ENCODE peak calls at places on chromosomes 4 and X, in eight cellular contexts. X, P, N, T, G, C, M and E are unnamed samples. For H3K4me1, the result is how much of the 10 kb centered on the place peaks cover.

GRCh38 chrX:68498044-68498507 is 775 bp upstream of the YIPF6 start:
- DNase-seq in X (no peak), P (no peak), N (no peak), T (peak), G (no peak), C (peak), M (no peak), E (no peak)

GRCh38 chr4:106583567-106583966 is 215.0 kb upstream of the GIMD1 start:
- DNase-seq in X (no peak), P (no peak), N (no peak), T (no peak), G (no peak), C (peak), M (no peak), E (no peak)

GRCh38 chr4:139126898-139127297 is 50.1 kb downstream of the ELF2 start:
- DNase-seq in X (no peak), P (no peak), N (no peak), T (no peak), G (no peak), C (no peak), M (no peak), E (no peak)

GRCh38 chr4:140286503-140286902 is 86.9 kb upstream of the SCOC start:
- DNase-seq in X (no peak), P (no peak), N (no peak), T (peak), G (no peak), C (no peak), M (peak), E (peak)

GRCh38 chr4:145545538-145546224 is 64.0 kb downstream of the SMAD1 start:
- DNase-seq in X (no peak), P (peak), N (no peak), T (no peak), G (no peak), C (peak), M (no peak), E (no peak)

GRCh38 chr4:38759077-38759789 is 23.6 kb downstream of the TLR10 start:
- DNase-seq in X (peak), P (no peak), N (peak), T (peak), G (peak), C (peak), M (peak), E (peak)

GRCh38 chr4:163662761-163663160 is 168.3 kb downstream of the TMA16 start:
- DNase-seq in X (no peak), P (no peak), N (no peak), T (no peak), G (no peak), C (no peak), M (no peak), E (no peak)

GRCh38 chr4:113183032-113183573 is 133.7 kb downstream of the ANK2 start:
- DNase-seq in X (no peak), P (no peak), N (peak), T (no peak), G (no peak), C (no peak), M (no peak), E (no peak)

GRCh38 chr4:145179201-145179860 is 1.1 kb downstream of the OTUD4 start:
- DNase-seq in X (peak), P (no peak), N (peak), T (peak), G (peak), C (peak), M (peak), E (peak)

GRCh38 chrX:29145316-29145715 is 558.1 kb downstream of the IL1RAPL1 start:
- DNase-seq in X (no peak), P (no peak), N (no peak), T (no peak), G (no peak), C (no peak), M (no peak), E (no peak)

GRCh38 chr4:73619351-73619750 is 885 bp downstream of the RASSF6 start:
- DNase-seq in X (no peak), P (no peak), N (no peak), T (no peak), G (no peak), C (no peak), M (no peak), E (no peak)

GRCh38 chr4:73620115-73620792 is at the start of gene RASSF6:
- DNase-seq in X (no peak), P (no peak), N (peak), T (no peak), G (no peak), C (no peak), M (no peak), E (peak)

GRCh38 chr4:73614468-73614867 is 5.8 kb downstream of the RASSF6 start:
- DNase-seq in X (no peak), P (no peak), N (no peak), T (no peak), G (no peak), C (no peak), M (no peak), E (no peak)

GRCh38 chr4:73615613-73616012 is 4.6 kb downstream of the RASSF6 start:
- DNase-seq in X (no peak), P (no peak), N (peak), T (no peak), G (no peak), C (no peak), M (no peak), E (no peak)

GRCh38 chr4:73617256-73617655 is 3.0 kb downstream of the RASSF6 start:
- DNase-seq in X (no peak), P (no peak), N (no peak), T (no peak), G (no peak), C (no peak), M (no peak), E (no peak)
- H3K4me3 ChIP-seq in X (no peak), P (no peak), N (no peak), T (no peak), G (no peak), C (no peak), M (no peak), E (no peak)

GRCh38 chr4:81919238-81919637 is 447.5 kb upstream of the RASGEF1B start:
- DNase-seq in X (no peak), P (no peak), N (peak), T (peak), G (no peak), C (no peak), M (no peak), E (no peak)
- H3K4me1 ChIP-seq in X (under half), P (under half), N (under half), T (under half), G (under half), C (under half), M (under half), E (under half)

DNA sequence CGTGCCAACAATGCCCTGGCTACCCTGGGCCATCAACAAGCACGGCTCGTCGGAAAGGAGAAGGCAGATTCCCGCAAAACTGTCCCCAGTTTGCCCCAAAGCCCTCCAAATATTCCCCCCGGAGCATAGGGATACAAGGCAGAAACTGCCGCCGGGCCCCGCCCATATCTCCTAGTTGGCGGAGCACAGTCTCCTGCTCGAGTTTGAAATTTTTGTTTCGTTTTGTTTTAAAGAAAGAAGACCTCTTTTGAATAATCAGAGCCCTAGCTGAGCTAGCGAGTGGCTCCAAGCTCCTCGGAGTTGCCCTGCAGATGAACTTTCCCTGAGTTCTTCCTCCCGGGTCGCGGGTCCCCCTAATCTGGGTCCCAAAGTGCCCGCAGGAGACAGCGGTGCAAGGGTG is 138.1 kb upstream of the ZIC3 start:
- DNase-seq in X (no peak), P (no peak), N (peak), T (no peak), G (no peak), C (peak), M (no peak), E (no peak)
- H3K27ac ChIP-seq in X (no peak), P (no peak), N (no peak), T (no peak), G (no peak), C (no peak), M (no peak), E (no peak)

DNA sequence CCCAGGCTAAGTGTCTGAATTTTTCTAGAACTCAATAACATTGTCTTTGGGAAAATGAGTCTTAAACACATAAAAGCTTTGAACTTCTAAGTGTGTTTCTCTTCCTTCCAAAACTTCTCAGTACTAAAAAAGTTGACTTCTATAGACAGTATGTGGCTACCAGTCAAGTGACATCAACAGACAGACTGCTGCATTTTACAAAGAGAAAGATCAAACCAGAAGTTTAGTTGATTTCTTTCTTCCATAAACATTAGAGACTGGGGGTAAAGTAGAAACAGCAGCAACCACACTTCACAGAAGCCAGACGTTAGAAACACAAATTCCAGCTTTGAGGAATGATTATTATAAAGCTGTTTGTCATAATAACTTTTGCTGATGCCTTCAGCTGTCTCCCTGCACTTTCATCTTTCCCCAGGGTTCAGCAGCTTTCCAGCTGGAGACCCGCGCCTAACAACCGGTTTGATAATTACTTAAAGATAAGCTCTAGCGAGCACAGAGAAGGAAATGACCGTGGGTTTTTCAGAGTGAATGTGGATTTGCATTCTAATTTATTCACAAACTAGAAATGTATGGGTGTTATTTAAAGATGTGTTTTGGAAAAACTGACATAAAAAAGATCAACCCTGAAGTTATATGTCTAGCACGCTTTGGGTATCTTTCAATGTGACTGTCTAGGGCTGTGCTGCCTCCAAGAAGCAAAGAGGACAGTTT is 15.2 kb upstream of the ENAM start:
- DNase-seq in X (no peak), P (no peak), N (no peak), T (no peak), G (no peak), C (no peak), M (no peak), E (no peak)
- H3K4me3 ChIP-seq in X (peak), P (no peak), N (no peak), T (no peak), G (no peak), C (no peak), M (peak), E (no peak)

GRCh38 chr4:154589296-154590197 is 995 bp downstream of the FGA start:
- DNase-seq in X (no peak), P (no peak), N (no peak), T (no peak), G (no peak), C (no peak), M (no peak), E (no peak)
- H3K4me1 ChIP-seq in X (under half), P (under half), N (under half), T (under half), G (under half), C (under half), M (under half), E (under half)